ENCODE peak calls at places on chromosomes 5 and 9, in six cellular contexts. O, R, V, S, C and U are unnamed samples. For H4K20me1, the result is how much of the 10 kb centered on the place peaks cover.

GRCh38 chr9:37425298-37425752 is 2.8 kb downstream of the GRHPR start:
- DNase-seq in C (no peak), O (no peak), V (no peak), S (no peak), R (no peak), U (no peak)

GRCh38 chr5:141779642-141780041 is 97.6 kb upstream of the ARAP3 start:
- DNase-seq in R (peak), S (no peak), V (peak), O (peak), C (no peak), U (peak)

GRCh38 chr5:3535414-3536211 is 60.0 kb upstream of the IRX1 start:
- DNase-seq in C (no peak), V (no peak), R (no peak), S (no peak), O (no peak), U (no peak)

GRCh38 chr5:112109331-112109993 is 309.6 kb downstream of the EPB41L4A start:
- DNase-seq in V (peak), C (peak), S (peak), O (peak), R (peak), U (peak)

GRCh38 chr9:68822596-68823165 is 117.6 kb downstream of the PIP5K1B start:
- DNase-seq in C (no peak), R (peak), S (no peak), V (no peak), O (no peak), U (no peak)

GRCh38 chr5:73694089-73694488 is 68.1 kb downstream of the ARHGEF28 start:
- DNase-seq in V (no peak), C (no peak), R (no peak), O (no peak), S (no peak), U (no peak)

GRCh38 chr9:83066771-83067170 is 3.8 kb upstream of the RASEF start:
- DNase-seq in C (no peak), S (no peak), O (peak), R (peak), V (no peak), U (no peak)

GRCh38 chr9:21533597-21533996 is 51.5 kb upstream of the IFNE start:
- DNase-seq in O (no peak), S (no peak), R (no peak), V (no peak), C (no peak), U (no peak)

GRCh38 chr5:80655231-80655784 is 525 bp upstream of the DHFR start:
- DNase-seq in R (peak), V (no peak), O (peak), S (no peak), C (no peak), U (no peak)

GRCh38 chr5:79562351-79563246 is 48.7 kb upstream of the HOMER1 start:
- DNase-seq in R (peak), V (no peak), C (no peak), O (peak), S (no peak), U (no peak)

GRCh38 chr5:135251099-135251498 is 147.9 kb downstream of the MACROH2A1 start:
- DNase-seq in C (no peak), O (no peak), S (no peak), V (peak), R (no peak), U (no peak)

GRCh38 chr9:91755761-91756638 is 194.0 kb downstream of the ROR2 start:
- DNase-seq in V (no peak), R (no peak), C (no peak), O (no peak), S (no peak), U (no peak)

GRCh38 chr5:160452721-160453263 is 31.1 kb downstream of the PTTG1 start:
- DNase-seq in O (no peak), C (no peak), R (no peak), V (no peak), S (no peak), U (no peak)

GRCh38 chr5:84696651-84697050 is 312.0 kb upstream of the EDIL3 start:
- DNase-seq in V (no peak), C (peak), R (peak), S (peak), O (peak), U (peak)

GRCh38 chr9:136939996-136940525 is 4.5 kb downstream of the FBXW5 start:
- DNase-seq in O (no peak), R (no peak), C (no peak), S (no peak), V (no peak), U (no peak)
- H4K20me1 ChIP-seq in O (under half), R (under half), C (under half), S (under half), V (under half), U (under half)

DNA sequence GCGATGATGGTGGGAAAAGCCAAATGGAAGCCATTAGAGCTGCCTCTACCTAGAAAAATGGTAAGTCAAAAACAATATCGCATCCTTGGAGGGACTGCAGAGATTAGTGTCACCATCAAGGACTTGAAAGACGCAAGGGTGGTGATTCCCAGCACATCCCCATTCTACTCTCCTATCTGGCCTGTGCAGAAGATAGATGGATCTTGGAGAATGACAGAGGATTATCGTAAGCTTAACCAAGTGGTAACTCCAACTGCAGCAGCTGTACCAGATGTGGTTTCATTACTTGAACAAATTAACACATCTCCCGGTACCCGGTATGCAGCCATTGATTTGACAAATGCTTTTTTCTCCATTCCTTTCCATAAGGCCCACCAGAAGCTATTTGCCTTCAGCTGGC is 23.8 kb downstream of the ERP44 start:
- DNase-seq in V (no peak), O (no peak), S (no peak), R (no peak), C (no peak), U (no peak)
- H4K20me1 ChIP-seq in V (under half), O (under half), S (under half), R (under half), C (under half), U (under half)

GRCh38 chr5:131824631-131825030 is 27.8 kb upstream of the FNIP1 start:
- DNase-seq in O (no peak), S (no peak), C (no peak), R (no peak), V (no peak), U (no peak)
- H4K20me1 ChIP-seq in O (under half), S (under half), C (under half), R (under half), V (under half), U (under half)

GRCh38 chr5:88769165-88769564 is 113.8 kb downstream of the MEF2C start:
- DNase-seq in R (peak), S (no peak), C (no peak), O (peak), V (no peak), U (no peak)
- H4K20me1 ChIP-seq in R (under half), S (under half), C (under half), O (under half), V (under half), U (under half)

GRCh38 chr5:139638736-139639618 is 9.2 kb upstream of the CXXC5 start:
- DNase-seq in R (no peak), S (no peak), C (no peak), O (no peak), V (no peak), U (no peak)
- H4K20me1 ChIP-seq in R (under half), S (under half), C (under half), O (under half), V (under half), U (under half)

DNA sequence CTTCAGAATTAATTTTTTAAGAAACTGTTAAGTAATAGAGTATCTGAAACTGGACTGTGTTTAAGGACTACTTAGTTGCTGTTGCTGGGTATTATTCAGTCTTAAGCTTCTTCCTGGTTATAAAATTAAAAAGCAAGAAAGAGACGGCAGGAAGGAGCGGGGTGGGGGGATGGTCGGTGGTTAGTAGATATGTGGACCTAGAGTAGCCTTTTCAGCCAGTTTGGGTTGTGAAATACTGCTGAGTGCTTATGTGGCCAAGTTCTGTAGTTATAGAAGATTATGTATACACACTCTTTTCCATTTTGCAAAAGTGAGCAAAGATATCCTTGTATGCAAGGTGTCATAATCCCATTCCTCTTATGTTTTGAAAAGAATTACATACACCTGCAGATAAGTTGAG is 28.5 kb downstream of the TRIO start:
- DNase-seq in O (peak), V (no peak), R (no peak), C (no peak), S (no peak), U (no peak)
- H4K20me1 ChIP-seq in O (half or more), V (under half), R (half or more), C (under half), S (under half), U (under half)